ENCODE peak calls at places on chromosome 19, in four cellular contexts. One of them, this sample, is unnamed.

GRCh38 chr19:51020988-51021651 is 1.6 kb upstream of the KLK10 start:
- DNase-seq in fibroblast of lung: peak; percentile 32
- DNase-seq in uterus: no peak
- DNase-seq in psoas muscle: no peak
- DNase-seq in this sample: no peak

GRCh38 chr19:383922-384800 is 24.8 kb downstream of the C2CD4C start:
- DNase-seq in psoas muscle: no peak
- DNase-seq in uterus: no peak
- DNase-seq in fibroblast of lung: no peak
- DNase-seq in this sample: peak; percentile 43

GRCh38 chr19:2675892-2676291 is 26.6 kb downstream of the GNG7 start:
- DNase-seq in fibroblast of lung: no peak
- DNase-seq in psoas muscle: no peak
- DNase-seq in uterus: no peak
- DNase-seq in this sample: no peak

GRCh38 chr19:8194528-8195275 is 14.5 kb upstream of the CERS4 start:
- DNase-seq in fibroblast of lung: no peak
- DNase-seq in uterus: no peak
- DNase-seq in psoas muscle: no peak
- DNase-seq in this sample: peak; percentile 60

GRCh38 chr19:55699221-55699620 is 24.2 kb downstream of the EPN1 start:
- DNase-seq in psoas muscle: no peak
- DNase-seq in uterus: no peak
- DNase-seq in fibroblast of lung: no peak
- DNase-seq in this sample: peak; percentile 16

GRCh38 chr19:45130888-45131615 is 29.7 kb downstream of the NKPD1 start:
- DNase-seq in psoas muscle: no peak
- DNase-seq in uterus: no peak
- DNase-seq in fibroblast of lung: peak; percentile 24
- DNase-seq in this sample: no peak

GRCh38 chr19:41928754-41929535 is 696 bp upstream of the ERFL start:
- DNase-seq in psoas muscle: no peak
- DNase-seq in uterus: no peak
- DNase-seq in fibroblast of lung: no peak
- DNase-seq in this sample: no peak

GRCh38 chr19:41373993-41374392 is 2.3 kb upstream of the TMEM91 start:
- DNase-seq in uterus: peak; percentile 87
- DNase-seq in psoas muscle: peak; percentile 83
- DNase-seq in fibroblast of lung: peak; percentile 90
- DNase-seq in this sample: peak; percentile 75

GRCh38 chr19:15042003-15042402 is 7.3 kb upstream of the CASP14 start:
- DNase-seq in uterus: no peak
- DNase-seq in psoas muscle: no peak
- DNase-seq in fibroblast of lung: no peak
- DNase-seq in this sample: no peak

GRCh38 chr19:15891434-15891833 is 6.4 kb downstream of the CYP4F2 start:
- DNase-seq in psoas muscle: no peak
- DNase-seq in fibroblast of lung: no peak
- DNase-seq in uterus: no peak
- DNase-seq in this sample: no peak

GRCh38 chr19:43905897-43906296 is 29.2 kb downstream of the ZNF45 start:
- DNase-seq in uterus: no peak
- DNase-seq in psoas muscle: no peak
- DNase-seq in fibroblast of lung: no peak
- DNase-seq in this sample: no peak

GRCh38 chr19:7004313-7004931 is 16.8 kb downstream of the MBD3L2B start:
- DNase-seq in uterus: no peak
- DNase-seq in psoas muscle: no peak
- DNase-seq in fibroblast of lung: peak; percentile 12
- DNase-seq in this sample: no peak

DNA sequence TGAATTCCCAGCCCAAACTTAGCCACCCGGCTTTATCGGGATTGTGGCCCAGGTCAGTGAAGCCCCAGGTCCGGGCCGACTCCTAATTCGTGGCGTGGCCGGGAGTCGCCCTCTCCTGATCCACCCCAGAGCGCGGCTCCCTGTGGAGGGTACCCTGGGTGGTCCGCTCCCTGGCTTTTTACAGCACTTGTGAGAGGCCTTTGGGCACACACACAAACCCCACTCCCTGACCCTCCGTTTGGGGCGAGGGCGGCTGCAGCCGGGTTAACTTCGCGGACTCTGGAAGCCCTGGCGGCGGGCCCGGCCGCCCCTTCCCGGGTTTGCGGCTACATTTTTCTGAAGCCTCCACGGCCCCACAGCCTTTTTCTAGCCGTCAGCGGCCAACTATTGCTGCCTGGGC is 56.5 kb downstream of the ZNF568 start:
- DNase-seq in psoas muscle: no peak
- DNase-seq in uterus: no peak
- DNase-seq in fibroblast of lung: no peak
- DNase-seq in this sample: no peak
- H3K27ac ChIP-seq in psoas muscle: peak overlapping the region; percentile 79
- H3K27ac ChIP-seq in uterus: peak overlapping the region; percentile 76
- H3K27ac ChIP-seq in fibroblast of lung: no peak overlapping the region
- H3K27ac ChIP-seq in this sample: peak overlapping the region; percentile 79

DNA sequence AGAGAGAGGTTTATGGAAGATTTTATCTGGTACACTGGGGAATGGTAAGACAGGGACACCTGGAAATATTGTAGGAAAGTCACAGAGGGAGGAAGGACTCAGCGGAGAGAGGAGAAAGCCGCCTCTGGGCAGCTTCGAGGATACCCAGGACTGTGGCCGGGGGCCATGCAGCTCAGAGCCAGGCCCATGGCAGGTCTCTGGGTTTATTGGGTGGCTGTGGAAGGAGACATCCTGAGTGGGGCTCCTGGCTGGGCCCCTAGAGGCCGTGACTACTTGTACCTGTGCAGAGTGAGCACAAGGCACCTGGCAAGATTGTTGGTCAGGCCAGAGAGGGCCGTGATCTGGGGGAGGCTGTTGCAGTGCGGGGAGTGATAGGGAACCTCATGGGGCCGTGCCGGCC is 3.4 kb downstream of the DAZAP1 start:
- DNase-seq in fibroblast of lung: no peak
- DNase-seq in uterus: no peak
- DNase-seq in psoas muscle: no peak
- DNase-seq in this sample: no peak
- H3K4me1 ChIP-seq in fibroblast of lung: peaks cover 33% of the 10 kb centered on the region
- H3K4me1 ChIP-seq in uterus: peaks cover 47% of the 10 kb centered on the region
- H3K4me1 ChIP-seq in psoas muscle: peaks cover 66% of the 10 kb centered on the region
- H3K4me1 ChIP-seq in this sample: peaks cover 76% of the 10 kb centered on the region

DNA sequence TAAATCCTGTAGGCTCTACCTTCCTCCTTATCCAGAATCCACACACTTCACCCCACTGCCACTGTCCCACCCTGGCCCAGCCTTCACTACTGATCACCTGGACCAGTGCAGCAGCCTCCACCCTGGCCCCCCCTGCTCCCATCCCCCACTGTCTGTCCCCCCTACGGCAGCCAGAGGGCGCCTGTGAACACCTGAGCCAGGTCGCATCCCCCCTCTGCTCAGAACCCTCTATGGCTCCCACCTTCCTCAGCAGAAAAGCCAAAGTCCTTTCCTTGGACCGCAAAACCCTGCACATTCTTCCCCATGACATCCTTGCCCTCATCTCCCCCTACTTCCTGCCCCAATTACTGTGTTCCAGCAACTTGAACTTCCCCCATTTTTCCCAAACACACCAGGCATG is 20.6 kb downstream of the ELAVL3 start:
- DNase-seq in uterus: no peak
- DNase-seq in fibroblast of lung: no peak
- DNase-seq in psoas muscle: no peak
- DNase-seq in this sample: no peak
- TF ChIP-seq CTCF in uterus: no peak
- TF ChIP-seq CTCF in fibroblast of lung: peak; percentile 11
- TF ChIP-seq CTCF in psoas muscle: no peak
- TF ChIP-seq CTCF in this sample: no peak

GRCh38 chr19:49906879-49907564 is 10.3 kb upstream of the IL4I1 start:
- DNase-seq in fibroblast of lung: no peak
- DNase-seq in uterus: no peak
- DNase-seq in psoas muscle: no peak
- DNase-seq in this sample: no peak
- H3K27ac ChIP-seq in fibroblast of lung: no peak overlapping the region
- H3K27ac ChIP-seq in uterus: no peak overlapping the region
- H3K27ac ChIP-seq in psoas muscle: no peak overlapping the region
- H3K27ac ChIP-seq in this sample: no peak overlapping the region

DNA sequence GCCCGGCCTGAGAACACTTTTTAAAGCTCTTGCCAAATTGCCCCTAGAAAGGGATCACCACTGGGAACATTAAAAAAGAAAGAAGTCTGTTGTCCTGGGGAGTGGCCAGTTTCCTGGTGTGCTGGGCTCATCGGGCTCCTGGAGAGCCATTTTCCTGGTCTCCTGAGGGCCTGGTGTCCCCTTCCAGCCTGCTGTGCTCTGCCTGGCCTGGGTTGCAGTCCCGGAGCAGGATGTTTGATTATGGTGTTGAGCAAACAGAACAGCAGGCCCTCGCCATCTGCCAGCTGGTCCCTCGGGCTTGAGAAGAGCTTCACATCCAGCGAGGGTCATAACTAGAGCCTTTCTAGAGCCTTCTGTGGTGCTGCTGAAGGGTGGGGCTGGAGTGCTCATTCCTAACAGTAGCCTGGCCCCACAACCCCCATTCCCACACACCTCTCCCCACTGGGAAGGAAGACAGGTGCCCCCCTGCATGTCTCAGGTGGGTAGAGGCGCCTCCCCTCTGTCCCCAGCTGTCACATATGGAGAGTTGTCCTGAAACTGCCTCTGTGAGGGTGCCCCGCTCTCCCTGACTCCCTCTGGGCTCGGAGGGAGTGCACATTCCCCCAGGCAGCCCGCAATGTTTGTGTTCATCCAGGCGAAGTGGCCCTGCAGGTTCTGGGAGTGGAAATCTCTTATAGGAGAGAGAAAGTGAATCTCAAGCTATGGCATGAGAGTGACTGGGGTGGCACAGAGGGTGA is 151.1 kb downstream of the SIPA1L3 start:
- DNase-seq in uterus: no peak
- DNase-seq in psoas muscle: no peak
- DNase-seq in fibroblast of lung: no peak
- DNase-seq in this sample: peak; percentile 83
- H3K4me1 ChIP-seq in uterus: no peaks in the 10 kb centered on the region
- H3K4me1 ChIP-seq in psoas muscle: peaks cover 4% of the 10 kb centered on the region
- H3K4me1 ChIP-seq in fibroblast of lung: peaks cover 4% of the 10 kb centered on the region
- H3K4me1 ChIP-seq in this sample: peaks cover 27% of the 10 kb centered on the region

DNA sequence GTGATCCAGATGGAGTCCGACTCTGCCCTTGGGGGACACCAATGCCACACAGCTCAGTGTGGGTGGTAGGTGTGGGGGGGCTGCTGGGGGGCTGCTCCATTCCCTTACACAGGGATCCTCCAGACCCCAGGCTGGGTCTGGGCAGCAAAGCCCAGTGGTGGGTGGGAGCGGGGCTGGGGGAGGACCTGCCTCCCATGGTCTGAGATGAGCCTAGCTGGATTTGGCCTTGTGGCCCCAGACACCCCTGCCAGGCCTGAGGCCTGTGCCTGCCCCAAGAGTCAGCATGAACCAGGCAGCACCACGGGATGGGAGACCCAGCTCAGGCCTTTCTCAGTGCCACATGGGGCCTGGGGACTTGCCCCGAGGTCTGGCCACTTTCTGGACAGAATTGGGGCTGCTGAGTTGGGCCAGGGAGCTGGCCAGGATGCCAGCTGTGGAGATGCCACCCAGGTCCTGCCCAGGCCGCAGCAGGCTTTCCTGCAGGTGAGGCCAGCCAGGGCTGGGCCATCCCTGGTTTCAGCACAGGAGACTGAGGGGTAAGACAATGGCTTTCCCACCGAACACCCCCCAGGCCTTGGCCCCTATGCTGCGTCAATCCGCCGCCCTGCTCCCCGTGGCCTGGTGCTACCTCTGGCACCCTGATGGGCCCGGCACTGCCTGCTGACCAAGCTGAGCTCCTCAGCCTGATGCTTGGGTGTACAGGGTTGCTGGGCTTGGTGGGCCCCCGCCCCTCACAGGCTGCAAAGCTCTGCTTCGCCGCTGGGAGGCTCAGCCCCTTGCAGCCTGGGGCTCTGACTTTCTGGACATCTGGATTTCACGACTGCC is 24.2 kb downstream of the CEBPG start:
- DNase-seq in uterus: no peak
- DNase-seq in fibroblast of lung: no peak
- DNase-seq in psoas muscle: no peak
- DNase-seq in this sample: peak; percentile 34
- TF ChIP-seq CTCF in uterus: no peak
- TF ChIP-seq CTCF in fibroblast of lung: peak; percentile 31
- TF ChIP-seq CTCF in psoas muscle: no peak
- TF ChIP-seq CTCF in this sample: no peak

GRCh38 chr19:38142176-38143035 is 81.6 kb downstream of the DPF1 start:
- DNase-seq in uterus: peak; percentile 31
- DNase-seq in fibroblast of lung: peak; percentile 41
- DNase-seq in psoas muscle: peak; percentile 67
- DNase-seq in this sample: no peak
- H3K27ac ChIP-seq in uterus: no peak overlapping the region
- H3K27ac ChIP-seq in fibroblast of lung: no peak overlapping the region
- H3K27ac ChIP-seq in psoas muscle: no peak overlapping the region
- H3K27ac ChIP-seq in this sample: no peak overlapping the region

This sample was measured in lower lobe of right lung.